ENCODE peak calls at places on chromosomes 16 and 17, in four cellular contexts. One of them, this sample, is unnamed.

GRCh38 chr16:65002265-65002664 is 119.6 kb downstream of the CDH11 start:
- DNase-seq in left ventricle myocardium inferior: no peak
- DNase-seq in GM23338: no peak
- DNase-seq in heart left ventricle: no peak
- DNase-seq in this sample: no peak

GRCh38 chr16:50308237-50308965 is 42.0 kb downstream of the ADCY7 start:
- DNase-seq in left ventricle myocardium inferior: no peak
- DNase-seq in GM23338: no peak
- DNase-seq in heart left ventricle: no peak
- DNase-seq in this sample: no peak

GRCh38 chr17:61400786-61401279 is 1.2 kb downstream of the TBX2 start:
- DNase-seq in left ventricle myocardium inferior: no peak
- DNase-seq in GM23338: no peak
- DNase-seq in heart left ventricle: peak; percentile 18
- DNase-seq in this sample: no peak

GRCh38 chr17:7019839-7020519 is 2.9 kb upstream of the BCL6B start:
- DNase-seq in left ventricle myocardium inferior: no peak
- DNase-seq in GM23338: peak; percentile 79
- DNase-seq in heart left ventricle: peak; percentile 71
- DNase-seq in this sample: no peak

GRCh38 chr17:35537569-35538209 is at the start of gene SLFN12L:
- DNase-seq in left ventricle myocardium inferior: no peak
- DNase-seq in GM23338: no peak
- DNase-seq in heart left ventricle: no peak
- DNase-seq in this sample: no peak

GRCh38 chr16:50741225-50741807 is 570 bp upstream of the CYLD start:
- DNase-seq in left ventricle myocardium inferior: no peak
- DNase-seq in GM23338: peak; percentile 28
- DNase-seq in heart left ventricle: peak; percentile 47
- DNase-seq in this sample: no peak

GRCh38 chr16:2663553-2664521 is 18.5 kb upstream of the KCTD5 start:
- DNase-seq in left ventricle myocardium inferior: no peak
- DNase-seq in GM23338: no peak
- DNase-seq in heart left ventricle: no peak
- DNase-seq in this sample: no peak

GRCh38 chr16:2033057-2033911 is 6.6 kb downstream of the NHERF2 start:
- DNase-seq in left ventricle myocardium inferior: peak; percentile 76
- DNase-seq in GM23338: no peak
- DNase-seq in heart left ventricle: peak; percentile 78
- DNase-seq in this sample: no peak

GRCh38 chr16:9134739-9135138 is 43.3 kb downstream of the HAPSTR1 start:
- DNase-seq in left ventricle myocardium inferior: no peak
- DNase-seq in GM23338: peak; percentile 87
- DNase-seq in heart left ventricle: peak; percentile 56
- DNase-seq in this sample: peak; percentile 64

GRCh38 chr17:43528988-43529814 is 16.9 kb downstream of the ETV4 start:
- DNase-seq in left ventricle myocardium inferior: no peak
- DNase-seq in GM23338: no peak
- DNase-seq in heart left ventricle: no peak
- DNase-seq in this sample: no peak

GRCh38 chr17:11986939-11987329 is 10.3 kb downstream of the ZNF18 start:
- DNase-seq in left ventricle myocardium inferior: no peak
- DNase-seq in GM23338: peak; percentile 70
- DNase-seq in heart left ventricle: no peak
- DNase-seq in this sample: no peak

GRCh38 chr17:27760069-27760885 is 40.1 kb downstream of the NOS2 start:
- DNase-seq in left ventricle myocardium inferior: peak; percentile 70
- DNase-seq in GM23338: peak; percentile 84
- DNase-seq in heart left ventricle: peak; percentile 69
- DNase-seq in this sample: peak; percentile 51

GRCh38 chr17:50114849-50115357 is 15.1 kb downstream of the SAMD14 start:
- DNase-seq in left ventricle myocardium inferior: no peak
- DNase-seq in GM23338: peak; percentile 94
- DNase-seq in heart left ventricle: no peak
- DNase-seq in this sample: peak; percentile 45

GRCh38 chr17:5299383-5299782 is 17.3 kb downstream of the RABEP1 start:
- DNase-seq in left ventricle myocardium inferior: no peak
- DNase-seq in GM23338: no peak
- DNase-seq in heart left ventricle: no peak
- DNase-seq in this sample: no peak

GRCh38 chr16:86761117-86761971 is 183.0 kb downstream of the FOXL1 start:
- DNase-seq in left ventricle myocardium inferior: peak; percentile 69
- DNase-seq in GM23338: peak; percentile 84
- DNase-seq in heart left ventricle: peak; percentile 71
- DNase-seq in this sample: peak; percentile 55

GRCh38 chr17:38889745-38890409 is 20.0 kb downstream of the LASP1 start:
- DNase-seq in left ventricle myocardium inferior: no peak
- DNase-seq in GM23338: no peak
- DNase-seq in heart left ventricle: no peak
- DNase-seq in this sample: no peak
- H3K4me1 ChIP-seq in left ventricle myocardium inferior: peaks cover 76% of the 10 kb centered on the region
- H3K4me1 ChIP-seq in GM23338: peaks cover 29% of the 10 kb centered on the region
- H3K4me1 ChIP-seq in heart left ventricle: peaks cover 59% of the 10 kb centered on the region
- H3K4me1 ChIP-seq in this sample: peaks cover 96% of the 10 kb centered on the region

GRCh38 chr16:30633526-30633925 is 17.2 kb upstream of the PRR14 start:
- DNase-seq in left ventricle myocardium inferior: no peak
- DNase-seq in GM23338: no peak
- DNase-seq in heart left ventricle: no peak
- DNase-seq in this sample: no peak

GRCh38 chr16:30641378-30641982 is 9.3 kb upstream of the PRR14 start:
- DNase-seq in left ventricle myocardium inferior: no peak
- DNase-seq in GM23338: no peak
- DNase-seq in heart left ventricle: no peak
- DNase-seq in this sample: no peak

GRCh38 chr16:30636599-30636998 is 14.2 kb upstream of the PRR14 start:
- DNase-seq in left ventricle myocardium inferior: no peak
- DNase-seq in GM23338: no peak
- DNase-seq in heart left ventricle: no peak
- DNase-seq in this sample: no peak

GRCh38 chr16:30637952-30638351 is 12.8 kb upstream of the PRR14 start:
- DNase-seq in left ventricle myocardium inferior: no peak
- DNase-seq in GM23338: peak; percentile 67
- DNase-seq in heart left ventricle: no peak
- DNase-seq in this sample: no peak
- TF ChIP-seq CTCF in left ventricle myocardium inferior: peak; percentile 26
- TF ChIP-seq CTCF in GM23338: peak; percentile 56
- TF ChIP-seq CTCF in heart left ventricle: no peak
- TF ChIP-seq CTCF in this sample: peak; percentile 36

GRCh38 chr17:82297804-82298537 is 19.4 kb downstream of the CD7 start:
- DNase-seq in left ventricle myocardium inferior: peak; percentile 85
- DNase-seq in GM23338: peak; percentile 44
- DNase-seq in heart left ventricle: peak; percentile 89
- DNase-seq in this sample: peak; percentile 93

GRCh38 chr17:82294086-82294773 is 20.7 kb upstream of the CSNK1D start:
- DNase-seq in left ventricle myocardium inferior: no peak
- DNase-seq in GM23338: no peak
- DNase-seq in heart left ventricle: no peak
- DNase-seq in this sample: peak; percentile 45

GRCh38 chr17:82297280-82297803 is 20.1 kb downstream of the CD7 start:
- DNase-seq in left ventricle myocardium inferior: peak; percentile 72
- DNase-seq in GM23338: no peak
- DNase-seq in heart left ventricle: peak; percentile 75
- DNase-seq in this sample: peak; percentile 76

GRCh38 chr17:82296511-82297279 is 20.7 kb downstream of the CD7 start:
- DNase-seq in left ventricle myocardium inferior: no peak
- DNase-seq in GM23338: no peak
- DNase-seq in heart left ventricle: no peak
- DNase-seq in this sample: no peak

DNA sequence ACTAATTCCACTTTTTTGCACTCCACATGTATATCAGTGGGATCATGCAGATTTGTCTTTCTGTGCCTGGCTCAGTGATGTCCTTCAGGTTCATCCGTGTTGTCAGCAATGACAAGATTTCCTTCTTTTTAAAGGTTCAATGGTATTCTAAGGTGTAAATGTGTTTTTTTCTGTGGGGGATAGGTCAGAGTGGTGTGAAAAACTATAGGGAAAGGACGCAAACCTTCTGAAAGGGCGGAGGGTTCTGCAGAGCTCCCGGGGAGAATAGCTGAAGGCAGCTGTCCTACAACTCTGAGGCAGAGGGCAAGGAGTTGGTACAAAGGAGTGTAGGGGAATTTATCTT is 21.9 kb upstream of the CSNK1D start:
- DNase-seq in left ventricle myocardium inferior: no peak
- DNase-seq in GM23338: no peak
- DNase-seq in heart left ventricle: no peak
- DNase-seq in this sample: no peak
- H3K4me1 ChIP-seq in left ventricle myocardium inferior: peaks cover 53% of the 10 kb centered on the region
- H3K4me1 ChIP-seq in GM23338: peaks cover 8% of the 10 kb centered on the region
- H3K4me1 ChIP-seq in heart left ventricle: peaks cover 24% of the 10 kb centered on the region
- H3K4me1 ChIP-seq in this sample: peaks cover 49% of the 10 kb centered on the region

GRCh38 chr16:85543998-85544397 is 69.1 kb upstream of the GSE1 start:
- DNase-seq in left ventricle myocardium inferior: no peak
- DNase-seq in GM23338: no peak
- DNase-seq in heart left ventricle: no peak
- DNase-seq in this sample: no peak

GRCh38 chr16:85544668-85545067 is 68.5 kb upstream of the GSE1 start:
- DNase-seq in left ventricle myocardium inferior: no peak
- DNase-seq in GM23338: no peak
- DNase-seq in heart left ventricle: no peak
- DNase-seq in this sample: no peak

GRCh38 chr16:85545227-85545818 is 67.8 kb upstream of the GSE1 start:
- DNase-seq in left ventricle myocardium inferior: no peak
- DNase-seq in GM23338: no peak
- DNase-seq in heart left ventricle: no peak
- DNase-seq in this sample: no peak

GRCh38 chr16:85548375-85548774 is 64.7 kb upstream of the GSE1 start:
- DNase-seq in left ventricle myocardium inferior: no peak
- DNase-seq in GM23338: no peak
- DNase-seq in heart left ventricle: no peak
- DNase-seq in this sample: no peak

GRCh38 chr16:85546585-85547447 is 66.3 kb upstream of the GSE1 start:
- DNase-seq in left ventricle myocardium inferior: no peak
- DNase-seq in GM23338: no peak
- DNase-seq in heart left ventricle: no peak
- DNase-seq in this sample: no peak
- TF ChIP-seq CTCF in left ventricle myocardium inferior: peak; percentile 44
- TF ChIP-seq CTCF in GM23338: peak; percentile 23
- TF ChIP-seq CTCF in heart left ventricle: no peak
- TF ChIP-seq CTCF in this sample: no peak

GRCh38 chr16:87982491-87983415 is 31.5 kb downstream of the BANP start:
- DNase-seq in left ventricle myocardium inferior: no peak
- DNase-seq in GM23338: no peak
- DNase-seq in heart left ventricle: no peak
- DNase-seq in this sample: no peak

GRCh38 chr16:87979352-87979751 is 28.1 kb downstream of the BANP start:
- DNase-seq in left ventricle myocardium inferior: no peak
- DNase-seq in GM23338: no peak
- DNase-seq in heart left ventricle: peak; percentile 66
- DNase-seq in this sample: no peak

GRCh38 chr16:87974190-87974589 is 23.0 kb downstream of the BANP start:
- DNase-seq in left ventricle myocardium inferior: no peak
- DNase-seq in GM23338: no peak
- DNase-seq in heart left ventricle: no peak
- DNase-seq in this sample: no peak

GRCh38 chr16:87973721-87974120 is 22.5 kb downstream of the BANP start:
- DNase-seq in left ventricle myocardium inferior: no peak
- DNase-seq in GM23338: no peak
- DNase-seq in heart left ventricle: no peak
- DNase-seq in this sample: no peak

GRCh38 chr16:87978127-87978526 is 26.9 kb downstream of the BANP start:
- DNase-seq in left ventricle myocardium inferior: no peak
- DNase-seq in GM23338: no peak
- DNase-seq in heart left ventricle: no peak
- DNase-seq in this sample: no peak
- H3K4me1 ChIP-seq in left ventricle myocardium inferior: peaks cover 3% of the 10 kb centered on the region
- H3K4me1 ChIP-seq in GM23338: no peaks in the 10 kb centered on the region
- H3K4me1 ChIP-seq in heart left ventricle: peaks cover 2% of the 10 kb centered on the region
- H3K4me1 ChIP-seq in this sample: peaks cover 4% of the 10 kb centered on the region

GRCh38 chr16:22099256-22099975 is 7.1 kb downstream of the VWA3A start:
- DNase-seq in left ventricle myocardium inferior: no peak
- DNase-seq in GM23338: no peak
- DNase-seq in heart left ventricle: no peak
- DNase-seq in this sample: no peak
- TF ChIP-seq CTCF in left ventricle myocardium inferior: no peak
- TF ChIP-seq CTCF in GM23338: peak; percentile 7
- TF ChIP-seq CTCF in heart left ventricle: peak; percentile 8
- TF ChIP-seq CTCF in this sample: no peak

GRCh38 chr17:77644181-77644972 is 314.1 kb upstream of the TNRC6C start:
- DNase-seq in left ventricle myocardium inferior: no peak
- DNase-seq in GM23338: no peak
- DNase-seq in heart left ventricle: no peak
- DNase-seq in this sample: no peak

GRCh38 chr17:77647531-77647930 is 311.0 kb upstream of the TNRC6C start:
- DNase-seq in left ventricle myocardium inferior: no peak
- DNase-seq in GM23338: no peak
- DNase-seq in heart left ventricle: no peak
- DNase-seq in this sample: peak; percentile 31

GRCh38 chr17:77645441-77646430 is 312.8 kb upstream of the TNRC6C start:
- DNase-seq in left ventricle myocardium inferior: no peak
- DNase-seq in GM23338: peak; percentile 32
- DNase-seq in heart left ventricle: no peak
- DNase-seq in this sample: peak; percentile 82

GRCh38 chr17:77641718-77642117 is 316.8 kb upstream of the TNRC6C start:
- DNase-seq in left ventricle myocardium inferior: no peak
- DNase-seq in GM23338: no peak
- DNase-seq in heart left ventricle: no peak
- DNase-seq in this sample: no peak

DNA sequence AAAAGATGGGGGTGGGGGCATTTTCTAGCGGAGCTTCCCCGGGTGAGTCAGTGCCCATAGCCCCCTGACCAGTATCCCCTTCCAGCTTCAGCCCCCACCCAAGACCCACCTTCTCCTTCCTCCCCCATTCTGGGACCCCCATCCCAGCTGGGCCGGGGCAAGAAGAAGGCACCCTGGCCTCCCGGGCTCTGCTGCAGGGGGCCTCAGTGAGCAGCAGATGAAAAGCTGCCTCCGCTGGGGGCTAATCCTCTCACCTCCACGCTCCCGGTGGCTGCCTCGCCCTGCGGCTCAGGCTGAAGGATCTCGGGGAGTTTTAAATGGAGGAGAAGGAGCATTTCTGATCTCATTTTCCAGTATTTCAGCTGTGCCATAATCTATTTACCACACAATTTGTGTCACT is 313.5 kb upstream of the TNRC6C start:
- DNase-seq in left ventricle myocardium inferior: no peak
- DNase-seq in GM23338: peak; percentile 44
- DNase-seq in heart left ventricle: no peak
- DNase-seq in this sample: peak; percentile 55
- H3K4me1 ChIP-seq in left ventricle myocardium inferior: no peaks in the 10 kb centered on the region
- H3K4me1 ChIP-seq in GM23338: peaks cover 7% of the 10 kb centered on the region
- H3K4me1 ChIP-seq in heart left ventricle: peaks cover 6% of the 10 kb centered on the region
- H3K4me1 ChIP-seq in this sample: peaks cover 22% of the 10 kb centered on the region

GRCh38 chr16:89410794-89411309 is 79.5 kb downstream of the ANKRD11 start:
- DNase-seq in left ventricle myocardium inferior: peak; percentile 55
- DNase-seq in GM23338: no peak
- DNase-seq in heart left ventricle: peak; percentile 75
- DNase-seq in this sample: peak; percentile 35
- TF ChIP-seq CTCF in left ventricle myocardium inferior: peak; percentile 20
- TF ChIP-seq CTCF in GM23338: no peak
- TF ChIP-seq CTCF in heart left ventricle: no peak
- TF ChIP-seq CTCF in this sample: no peak

GRCh38 chr16:75111514-75112280 is 4.9 kb downstream of the LDHD start:
- DNase-seq in left ventricle myocardium inferior: no peak
- DNase-seq in GM23338: no peak
- DNase-seq in heart left ventricle: peak; percentile 69
- DNase-seq in this sample: no peak
- H3K4me1 ChIP-seq in left ventricle myocardium inferior: peaks cover 97% of the 10 kb centered on the region
- H3K4me1 ChIP-seq in GM23338: peaks cover 44% of the 10 kb centered on the region
- H3K4me1 ChIP-seq in heart left ventricle: peaks cover 78% of the 10 kb centered on the region
- H3K4me1 ChIP-seq in this sample: peaks cover 25% of the 10 kb centered on the region

GRCh38 chr17:16304832-16305231 is 48.4 kb downstream of the CENPV start:
- DNase-seq in left ventricle myocardium inferior: no peak
- DNase-seq in GM23338: peak; percentile 72
- DNase-seq in heart left ventricle: no peak
- DNase-seq in this sample: no peak
- TF ChIP-seq CTCF in left ventricle myocardium inferior: peak; percentile 31
- TF ChIP-seq CTCF in GM23338: peak; percentile 65
- TF ChIP-seq CTCF in heart left ventricle: no peak
- TF ChIP-seq CTCF in this sample: peak; percentile 43